ENCODE peak calls at places on chromosomes 12 and 14, in ten cellular contexts. O is WTC11, N is uterus, M is A549, E is Panc1, K is neural progenitor cell, C is fibroblast of mammary gland, H is choroid plexus epithelial cell, F is cardiac muscle cell, X is cardiac fibroblast. D is an unnamed sample.

GRCh38 chr12:81208193-81208946 is 130.5 kb downstream of the ACSS3 start:
- DNase-seq in O (no peak), N (peak), M (no peak), E (no peak), K (peak), C (peak), H (peak), F (no peak), X (peak), D (no peak)

GRCh38 chr14:25431211-25432076 is 381.5 kb upstream of the STXBP6 start:
- DNase-seq in O (peak), N (no peak), M (peak), E (no peak), K (peak), C (peak), H (peak), F (peak), X (no peak), D (peak)

GRCh38 chr12:113582521-113583218 is 111.0 kb upstream of the LHX5 start:
- DNase-seq in O (no peak), N (no peak), M (no peak), E (no peak), K (no peak), C (no peak), H (no peak), F (peak), X (no peak), D (no peak)

GRCh38 chr14:34180428-34180827 is 229.6 kb upstream of the EGLN3 start:
- DNase-seq in O (no peak), N (no peak), M (no peak), E (no peak), K (no peak), C (no peak), H (no peak), F (no peak), X (no peak), D (no peak)

GRCh38 chr14:63282997-63283396 is 35.7 kb downstream of the GPHB5 start:
- DNase-seq in O (no peak), N (no peak), M (no peak), E (no peak), K (no peak), C (peak), H (no peak), F (no peak), X (no peak), D (no peak)

GRCh38 chr14:48027115-48027514 is 351.7 kb upstream of the MDGA2 start:
- DNase-seq in O (no peak), N (no peak), M (no peak), E (no peak), K (no peak), C (no peak), H (no peak), F (no peak), X (no peak), D (no peak)

GRCh38 chr12:10189653-10190052 is 10.8 kb downstream of the TMEM52B start:
- DNase-seq in O (no peak), N (no peak), M (no peak), E (no peak), K (no peak), C (peak), H (peak), F (no peak), X (peak), D (no peak)

GRCh38 chr14:102182190-102182589 is 42.5 kb downstream of the WDR20 start:
- DNase-seq in O (no peak), N (no peak), M (no peak), E (no peak), K (no peak), C (peak), H (peak), F (no peak), X (peak), D (no peak)

GRCh38 chr14:68975667-68976066 is 3.4 kb downstream of the ACTN1 start:
- DNase-seq in O (no peak), N (peak), M (no peak), E (no peak), K (no peak), C (peak), H (peak), F (no peak), X (peak), D (no peak)

GRCh38 chr12:19277707-19278106 is 148.2 kb downstream of the PLEKHA5 start:
- DNase-seq in O (no peak), N (no peak), M (no peak), E (no peak), K (peak), C (no peak), H (no peak), F (no peak), X (no peak), D (no peak)

GRCh38 chr12:127500513-127500912 is 766.5 kb upstream of the TMEM132C start:
- DNase-seq in O (no peak), N (no peak), M (no peak), E (no peak), K (no peak), C (no peak), H (no peak), F (no peak), X (no peak), D (no peak)

GRCh38 chr14:38951451-38951850 is 151.6 kb downstream of the SEC23A start:
- DNase-seq in O (no peak), N (no peak), M (no peak), E (no peak), K (no peak), C (peak), H (peak), F (no peak), X (peak), D (no peak)

GRCh38 chr14:54669759-54670630 is 103.1 kb downstream of the SAMD4A start:
- DNase-seq in O (no peak), N (peak), M (no peak), E (no peak), K (no peak), C (peak), H (peak), F (no peak), X (peak), D (no peak)

GRCh38 chr12:103908877-103909276 is 21.3 kb upstream of the HSP90B1 start:
- DNase-seq in O (no peak), N (no peak), M (no peak), E (no peak), K (no peak), C (no peak), H (peak), F (peak), X (peak), D (no peak)
- TF ChIP-seq CTCF in O (no peak), N (no peak), M (no peak), E (no peak), K (no peak), C (no peak), H (no peak), F (no peak), X (no peak), D (no peak)

GRCh38 chr14:86153480-86153879 is 623.5 kb downstream of the FLRT2 start:
- DNase-seq in O (no peak), N (no peak), M (no peak), E (no peak), K (peak), C (no peak), H (no peak), F (no peak), X (no peak), D (no peak)
- TF ChIP-seq CTCF in O (peak), N (no peak), M (no peak), E (peak), K (peak), C (no peak), H (peak), F (no peak), X (no peak), D (peak)

GRCh38 chr12:45890276-45890675 is 100.1 kb downstream of the SCAF11 start:
- DNase-seq in O (no peak), N (no peak), M (no peak), E (no peak), K (no peak), C (no peak), H (no peak), F (no peak), X (no peak), D (no peak)
- TF ChIP-seq CTCF in O (no peak), N (no peak), M (no peak), E (no peak), K (no peak), C (no peak), H (no peak), F (no peak), X (no peak), D (peak)

GRCh38 chr12:124381454-124382207 is 86.7 kb downstream of the RFLNA start:
- DNase-seq in O (no peak), N (peak), M (peak), E (no peak), K (no peak), C (peak), H (peak), F (no peak), X (peak), D (no peak)

GRCh38 chr12:124377981-124378509 is 83.2 kb downstream of the RFLNA start:
- DNase-seq in O (no peak), N (peak), M (no peak), E (no peak), K (no peak), C (no peak), H (no peak), F (no peak), X (no peak), D (no peak)

GRCh38 chr12:124380793-124381453 is 86.0 kb downstream of the RFLNA start:
- DNase-seq in O (no peak), N (no peak), M (no peak), E (no peak), K (no peak), C (no peak), H (no peak), F (no peak), X (no peak), D (no peak)

GRCh38 chr12:124379379-124379937 is 84.6 kb downstream of the RFLNA start:
- DNase-seq in O (no peak), N (peak), M (no peak), E (no peak), K (no peak), C (no peak), H (no peak), F (no peak), X (no peak), D (no peak)

DNA sequence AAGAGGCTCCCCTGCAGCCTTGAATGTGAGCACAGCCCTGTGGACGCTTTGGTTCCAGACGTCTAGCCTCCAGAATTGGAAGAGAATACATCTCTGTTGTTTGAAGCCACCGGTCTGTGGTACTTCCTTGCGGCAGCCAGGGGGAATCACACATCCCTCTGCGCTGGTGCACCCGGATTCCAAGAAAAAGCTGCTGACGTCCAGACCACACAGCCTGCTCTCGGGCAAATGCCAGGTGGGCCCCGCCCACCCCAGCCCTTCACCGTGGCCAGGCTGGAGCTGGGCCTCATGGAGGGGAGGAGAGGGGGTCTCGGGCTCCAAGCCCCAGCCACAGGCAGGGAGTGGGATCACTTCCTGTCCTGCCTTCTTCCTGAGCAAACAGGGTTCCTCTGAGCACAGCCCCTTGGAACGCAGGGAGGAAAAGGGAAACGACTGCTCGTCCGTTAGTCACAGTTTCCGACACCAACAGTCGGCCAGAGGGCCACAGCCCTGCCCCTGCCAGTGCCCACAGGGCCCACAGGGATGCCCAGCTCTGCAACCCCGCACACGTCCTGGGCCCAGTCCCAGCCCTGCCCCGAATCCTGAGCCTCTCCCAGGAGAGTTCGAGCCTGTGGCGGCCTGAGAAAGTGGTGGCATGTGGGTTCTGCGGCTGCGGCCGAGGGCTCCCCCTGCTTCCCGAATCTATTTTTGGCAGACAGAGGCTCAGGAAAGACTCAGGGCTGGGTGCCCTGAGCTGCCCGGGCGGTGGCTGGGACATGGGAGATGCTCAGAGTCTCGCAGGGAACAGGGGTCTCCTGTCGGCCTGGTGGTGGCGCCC is 85.3 kb downstream of the RFLNA start:
- DNase-seq in O (no peak), N (peak), M (peak), E (no peak), K (peak), C (peak), H (peak), F (no peak), X (peak), D (peak)
- TF ChIP-seq CTCF in O (no peak), N (peak), M (peak), E (no peak), K (peak), C (peak), H (peak), F (peak), X (peak), D (peak)

GRCh38 chr12:131327521-131328488 is 374.1 kb downstream of the ADGRD1 start:
- DNase-seq in O (peak), N (no peak), M (peak), E (no peak), K (no peak), C (no peak), H (no peak), F (no peak), X (no peak), D (no peak)
- TF ChIP-seq CTCF in O (no peak), N (no peak), M (no peak), E (no peak), K (peak), C (no peak), H (no peak), F (no peak), X (no peak), D (no peak)